ENCODE peak calls at places on chromosomes 1 and 21, in ten cellular contexts. R is neural crest cell, K is fibroblast of mammary gland, H is endothelial cell, A is K562, I is IMR-90, W is HL-60, T is PC-3, Y is cardiac muscle cell, P is upper lobe of right lung. O is an unnamed sample.

GRCh38 chr1:175725684-175726083 is 17.7 kb downstream of the TNR start:
- DNase-seq in P (no peak), I (peak), K (peak), Y (peak), A (peak), T (peak), R (peak), H (peak), W (no peak), O (no peak)

GRCh38 chr1:101732221-101732620 is 264.5 kb downstream of the OLFM3 start:
- DNase-seq in I (no peak), W (no peak), T (no peak), P (no peak), K (no peak), R (no peak), A (no peak), H (no peak), Y (no peak), O (no peak)

GRCh38 chr1:101203812-101204540 is 32.8 kb upstream of the S1PR1 start:
- DNase-seq in K (peak), I (peak), T (peak), W (no peak), Y (peak), P (no peak), H (no peak), R (no peak), A (peak), O (no peak)

GRCh38 chr1:9099555-9099954 is 29.3 kb downstream of the GPR157 start:
- DNase-seq in K (no peak), Y (no peak), R (no peak), H (no peak), W (no peak), A (no peak), P (no peak), I (no peak), T (no peak), O (no peak)

GRCh38 chr1:34178072-34178471 is 1.4 kb downstream of the C1orf94 start:
- DNase-seq in A (no peak), W (no peak), I (no peak), T (no peak), H (no peak), P (no peak), K (no peak), Y (no peak), R (no peak), O (no peak)

GRCh38 chr1:196608401-196609113 is at the start of gene KCNT2:
- DNase-seq in P (peak), W (no peak), H (peak), R (peak), K (peak), A (peak), I (peak), Y (peak), T (no peak), O (peak)

GRCh38 chr1:206700445-206701036 is 15.8 kb downstream of the MAPKAPK2 start:
- DNase-seq in W (no peak), R (no peak), I (peak), Y (peak), H (no peak), K (peak), T (no peak), A (no peak), P (peak), O (no peak)

GRCh38 chr1:55898191-55898590 is 681.2 kb downstream of the PLPP3 start:
- DNase-seq in K (peak), W (no peak), P (no peak), T (peak), A (no peak), I (peak), R (no peak), Y (peak), H (no peak), O (no peak)

GRCh38 chr1:212512731-212513559 is 80.2 kb downstream of the NENF start:
- DNase-seq in T (peak), I (peak), P (no peak), Y (no peak), K (peak), R (no peak), A (no peak), W (no peak), H (no peak), O (no peak)

GRCh38 chr1:204544321-204544720 is 28.1 kb downstream of the MDM4 start:
- DNase-seq in R (no peak), K (peak), W (no peak), Y (peak), T (peak), A (no peak), I (peak), H (no peak), P (no peak), O (no peak)

GRCh38 chr21:25953196-25953595 is 217.4 kb downstream of the APP start:
- DNase-seq in Y (no peak), R (no peak), H (no peak), K (no peak), A (no peak), P (no peak), T (no peak), W (no peak), I (no peak), O (no peak)

GRCh38 chr1:174070614-174071013 is 48.5 kb upstream of the RC3H1 start:
- DNase-seq in W (no peak), Y (no peak), A (no peak), T (no peak), H (no peak), R (no peak), P (no peak), I (no peak), K (no peak), O (no peak)

GRCh38 chr1:174077755-174078490 is 55.8 kb upstream of the RC3H1 start:
- DNase-seq in H (no peak), T (no peak), A (peak), R (no peak), W (no peak), I (no peak), K (no peak), Y (no peak), P (no peak), O (no peak)

GRCh38 chr1:174072546-174072945 is 50.4 kb upstream of the RC3H1 start:
- DNase-seq in H (no peak), Y (no peak), R (no peak), T (no peak), K (no peak), I (no peak), A (no peak), W (no peak), P (no peak), O (no peak)

GRCh38 chr1:174075245-174075692 is 53.1 kb upstream of the RC3H1 start:
- DNase-seq in K (no peak), W (no peak), R (no peak), A (peak), Y (peak), H (no peak), T (no peak), P (no peak), I (no peak), O (no peak)

DNA sequence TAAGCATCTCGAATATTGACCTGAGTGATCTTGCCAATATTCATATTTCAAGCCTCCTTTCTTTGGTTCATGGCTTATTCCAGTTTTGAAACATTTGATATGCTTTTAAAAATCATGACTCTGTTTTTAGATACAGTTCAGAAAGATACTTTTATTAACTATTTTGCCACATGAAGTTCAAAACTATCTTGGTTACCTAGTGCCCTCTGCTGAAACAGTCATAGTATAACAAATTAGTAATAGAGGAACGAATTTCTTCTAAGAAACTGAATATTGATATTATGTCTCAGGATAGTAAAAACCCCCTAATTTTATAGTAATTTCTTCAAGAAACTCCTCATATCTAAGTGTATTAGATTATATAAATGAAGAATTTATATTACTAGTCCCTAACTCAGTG is 52.6 kb upstream of the RC3H1 start:
- DNase-seq in H (no peak), T (peak), W (peak), I (peak), Y (peak), K (peak), A (peak), R (no peak), P (no peak), O (no peak)
- TF ChIP-seq CTCF in H (no peak), T (peak), W (peak), I (peak), Y (peak), K (peak), A (peak), R (peak), P (peak), O (no peak)

GRCh38 chr21:42848932-42849758 is 30.2 kb downstream of the WDR4 start:
- DNase-seq in A (no peak), H (no peak), W (no peak), I (no peak), K (no peak), P (peak), Y (no peak), T (no peak), R (no peak), O (no peak)

GRCh38 chr21:42850463-42850862 is 28.9 kb downstream of the WDR4 start:
- DNase-seq in I (no peak), R (no peak), P (no peak), H (no peak), K (no peak), W (no peak), A (no peak), Y (no peak), T (no peak), O (no peak)

GRCh38 chr21:42851812-42852665 is 27.3 kb downstream of the WDR4 start:
- DNase-seq in I (no peak), A (no peak), P (no peak), T (no peak), Y (no peak), W (no peak), H (no peak), R (no peak), K (no peak), O (no peak)

GRCh38 chr21:42849759-42850412 is 29.5 kb downstream of the WDR4 start:
- DNase-seq in T (no peak), P (no peak), R (no peak), I (no peak), A (no peak), H (no peak), Y (no peak), K (no peak), W (no peak), O (no peak)

GRCh38 chr21:42850866-42851391 is 28.4 kb downstream of the WDR4 start:
- DNase-seq in P (peak), K (peak), H (peak), I (no peak), Y (no peak), A (peak), W (peak), T (peak), R (no peak), O (no peak)
- TF ChIP-seq CTCF in P (peak), K (peak), H (peak), I (peak), Y (peak), A (peak), W (peak), T (peak), R (peak), O (no peak)

DNA sequence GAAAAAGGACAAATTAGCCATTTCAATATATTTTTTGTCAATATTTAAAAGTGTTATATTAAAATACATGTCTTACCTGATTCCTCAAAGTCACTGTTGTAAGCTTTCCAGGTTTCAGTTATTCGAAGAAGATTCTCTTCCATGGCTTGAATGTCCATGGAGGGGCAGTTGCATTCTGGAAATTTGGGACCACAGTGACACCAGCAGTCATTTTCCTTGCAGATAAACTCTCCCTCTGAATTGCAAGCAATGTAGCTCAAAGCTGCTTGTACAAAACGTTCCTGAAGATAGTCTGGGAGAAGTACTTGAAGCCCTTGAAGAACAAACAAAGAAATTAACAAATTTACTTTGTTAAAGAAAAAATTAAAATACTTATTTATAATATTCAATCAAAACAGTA is 251.7 kb downstream of the BRINP3 start:
- DNase-seq in P (no peak), A (no peak), T (no peak), H (no peak), Y (peak), K (no peak), R (no peak), W (no peak), I (no peak), O (no peak)
- TF ChIP-seq CTCF in P (no peak), A (no peak), T (no peak), H (no peak), Y (no peak), K (no peak), R (no peak), W (no peak), I (no peak), O (no peak)

GRCh38 chr1:25615563-25616079 is 970 bp upstream of the MAN1C1 start:
- DNase-seq in Y (no peak), P (no peak), R (no peak), T (no peak), W (no peak), H (no peak), I (no peak), K (no peak), A (no peak), O (no peak)
- TF ChIP-seq CTCF in Y (no peak), P (no peak), R (no peak), T (no peak), W (no peak), H (no peak), I (no peak), K (no peak), A (no peak), O (no peak)

GRCh38 chr1:230976825-230977747 is 1.6 kb downstream of the TTC13 start:
- DNase-seq in I (no peak), Y (no peak), K (no peak), A (peak), P (no peak), R (no peak), W (peak), H (no peak), T (no peak), O (no peak)

GRCh38 chr1:230977781-230978490 is 725 bp downstream of the TTC13 start:
- DNase-seq in K (peak), W (no peak), T (peak), Y (peak), P (peak), A (peak), R (peak), H (peak), I (peak), O (no peak)

GRCh38 chr1:230970432-230970831 is 8.2 kb downstream of the TTC13 start:
- DNase-seq in K (no peak), H (no peak), W (no peak), P (no peak), I (no peak), Y (no peak), A (no peak), T (no peak), R (no peak), O (no peak)

GRCh38 chr1:230976360-230976759 is 2.3 kb downstream of the TTC13 start:
- DNase-seq in H (no peak), P (no peak), Y (no peak), K (no peak), A (no peak), I (no peak), W (no peak), T (no peak), R (no peak), O (no peak)

GRCh38 chr1:230972855-230973271 is 5.8 kb downstream of the TTC13 start:
- DNase-seq in W (peak), T (peak), Y (no peak), I (peak), P (no peak), R (no peak), H (no peak), K (no peak), A (no peak), O (no peak)
- TF ChIP-seq CTCF in W (no peak), T (no peak), Y (no peak), I (no peak), P (no peak), R (no peak), H (no peak), K (no peak), A (no peak), O (no peak)

GRCh38 chr1:156682166-156682890 is 5.1 kb upstream of the NES start:
- DNase-seq in T (no peak), R (no peak), W (no peak), K (no peak), P (no peak), Y (no peak), A (no peak), H (peak), I (no peak), O (no peak)

GRCh38 chr1:156689035-156689959 is 12.1 kb upstream of the NES start:
- DNase-seq in P (peak), W (peak), H (peak), T (peak), Y (peak), K (peak), R (peak), I (peak), A (peak), O (peak)

GRCh38 chr1:156680056-156680455 is 2.8 kb upstream of the NES start:
- DNase-seq in T (no peak), W (no peak), P (no peak), K (no peak), A (no peak), I (no peak), Y (no peak), R (no peak), H (no peak), O (no peak)

GRCh38 chr1:156681196-156681595 is 4.0 kb upstream of the NES start:
- DNase-seq in W (no peak), K (no peak), P (no peak), Y (no peak), T (no peak), I (no peak), R (no peak), H (no peak), A (no peak), O (no peak)

GRCh38 chr1:156684227-156684782 is 7.1 kb upstream of the NES start:
- DNase-seq in R (no peak), I (peak), Y (peak), P (no peak), W (peak), T (peak), A (peak), K (peak), H (no peak), O (no peak)
- TF ChIP-seq CTCF in R (peak), I (no peak), Y (no peak), P (no peak), W (no peak), T (peak), A (peak), K (peak), H (no peak), O (no peak)

DNA sequence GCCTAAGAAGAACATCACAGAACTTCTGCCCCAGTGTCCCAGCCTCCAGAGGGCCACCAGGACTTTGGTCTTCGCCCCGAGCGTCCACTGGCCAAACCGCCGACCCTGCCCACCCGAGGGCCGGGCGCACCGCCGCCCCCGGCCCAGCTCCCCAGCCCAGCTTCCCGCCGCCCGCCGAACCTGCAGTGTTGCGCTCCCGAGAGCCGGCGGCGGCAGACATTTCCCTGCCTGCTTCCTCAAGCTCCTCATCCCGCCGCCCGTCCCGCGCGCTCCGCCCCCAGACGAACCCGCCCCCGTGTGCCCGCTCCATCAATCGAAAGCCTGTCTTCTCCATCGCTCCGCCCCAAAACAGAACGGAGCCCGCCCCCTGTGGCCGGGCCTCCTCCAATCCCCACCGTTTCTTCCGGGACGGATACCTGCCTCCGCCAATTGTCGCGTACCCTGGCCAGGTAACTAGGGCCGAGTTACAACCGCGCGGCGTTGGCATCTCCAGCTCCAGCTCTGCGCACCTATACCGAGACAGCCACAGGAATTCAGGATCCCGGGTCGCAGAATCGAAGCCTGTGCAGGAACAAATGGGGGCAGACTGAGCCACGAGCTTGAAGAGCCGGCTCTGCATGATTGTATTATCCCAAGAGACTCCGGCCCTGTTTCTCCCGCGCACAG is 15.2 kb downstream of the INPP5B start:
- DNase-seq in Y (peak), W (peak), T (peak), A (peak), K (peak), R (peak), H (peak), P (peak), I (peak), O (peak)
- TF ChIP-seq CTCF in Y (no peak), W (no peak), T (no peak), A (peak), K (no peak), R (no peak), H (no peak), P (no peak), I (no peak), O (peak)

GRCh38 chr1:239997160-239997514 is 94.5 kb upstream of the FMN2 start:
- DNase-seq in W (no peak), Y (no peak), K (no peak), I (no peak), H (no peak), P (no peak), R (no peak), T (no peak), A (no peak), O (no peak)

GRCh38 chr1:239995281-239995680 is 96.4 kb upstream of the FMN2 start:
- DNase-seq in Y (no peak), T (no peak), A (no peak), H (no peak), P (no peak), I (no peak), K (no peak), R (no peak), W (no peak), O (no peak)

GRCh38 chr1:239999170-239999569 is 92.5 kb upstream of the FMN2 start:
- DNase-seq in Y (no peak), H (no peak), K (no peak), A (no peak), R (no peak), P (no peak), W (no peak), I (no peak), T (peak), O (no peak)

GRCh38 chr1:239998312-239998649 is 93.4 kb upstream of the FMN2 start:
- DNase-seq in Y (no peak), W (no peak), H (no peak), K (no peak), T (no peak), P (no peak), A (no peak), I (no peak), R (no peak), O (no peak)

DNA sequence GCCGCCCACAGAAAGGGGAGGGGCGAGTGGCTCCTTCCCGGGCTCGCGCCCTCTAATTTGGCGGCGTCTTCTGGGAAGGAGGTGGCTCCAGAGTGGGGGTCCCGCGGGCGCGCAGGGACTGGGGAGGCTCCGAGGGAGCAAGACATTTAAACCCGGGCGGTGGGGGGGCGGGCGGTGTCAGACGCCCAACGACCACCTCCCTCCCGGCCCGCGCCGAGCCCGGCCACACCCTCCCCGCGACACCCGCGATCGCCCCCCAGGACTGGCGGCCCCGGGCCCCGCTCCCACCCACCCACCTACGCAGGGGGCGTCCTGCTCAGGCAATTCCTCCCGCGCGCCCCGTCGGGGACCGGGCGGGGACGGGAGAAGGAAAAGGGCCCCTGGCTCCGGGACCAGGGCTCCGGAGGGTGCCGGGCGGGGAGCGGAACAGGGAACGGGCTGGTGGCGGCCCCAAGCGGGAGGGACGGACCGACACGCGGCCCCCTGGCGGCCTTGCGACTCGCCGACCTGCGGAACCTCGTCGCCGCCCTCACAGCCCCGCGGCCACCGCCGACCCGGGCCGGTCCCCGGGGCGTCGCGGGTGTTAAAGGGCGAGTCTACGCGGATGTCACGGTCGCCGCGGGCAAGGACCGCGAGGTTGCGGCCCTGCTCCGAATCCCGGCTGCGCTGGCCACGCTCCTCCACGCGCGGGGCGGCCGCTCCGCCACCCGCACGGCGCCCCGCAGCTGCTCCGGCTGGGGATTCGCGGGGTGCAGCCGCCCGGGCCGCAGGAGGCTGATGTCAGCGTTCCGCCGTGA is 94.0 kb upstream of the FMN2 start:
- DNase-seq in W (no peak), R (peak), H (peak), P (no peak), Y (no peak), A (no peak), K (no peak), T (no peak), I (no peak), O (no peak)
- TF ChIP-seq CTCF in W (no peak), R (peak), H (peak), P (peak), Y (peak), A (no peak), K (no peak), T (no peak), I (peak), O (no peak)

O was measured in tibial artery.